ENCODE peak calls at places on chromosomes 3 and 15, in nine cellular contexts. One of them, this sample, is unnamed.

GRCh38 chr3:42633544-42633943 is 20.0 kb upstream of the ZBTB47 start:
- DNase-seq in RWPE1: no peak
- DNase-seq in astrocyte of the spinal cord: no peak
- DNase-seq in IMR-90: peak
- DNase-seq in A549: no peak
- DNase-seq in GM12865: no peak
- DNase-seq in AG10803: no peak
- DNase-seq in CD4-positive, alpha-beta T cell: no peak
- DNase-seq in brain microvascular endothelial cell: no peak
- DNase-seq in this sample: peak

GRCh38 chr15:67405208-67406191 is 115.4 kb upstream of the C15orf61 start:
- DNase-seq in CD4-positive, alpha-beta T cell: no peak
- DNase-seq in brain microvascular endothelial cell: peak
- DNase-seq in A549: peak
- DNase-seq in AG10803: peak
- DNase-seq in GM12865: no peak
- DNase-seq in RWPE1: peak
- DNase-seq in IMR-90: peak
- DNase-seq in astrocyte of the spinal cord: peak
- DNase-seq in this sample: peak

GRCh38 chr3:152026033-152026556 is 152.7 kb downstream of the SUCNR1 start:
- DNase-seq in CD4-positive, alpha-beta T cell: no peak
- DNase-seq in AG10803: peak
- DNase-seq in brain microvascular endothelial cell: peak
- DNase-seq in RWPE1: peak
- DNase-seq in GM12865: peak
- DNase-seq in IMR-90: peak
- DNase-seq in astrocyte of the spinal cord: peak
- DNase-seq in A549: peak
- DNase-seq in this sample: peak

GRCh38 chr15:33722005-33722672 is 246.2 kb upstream of the CHRM5 start:
- DNase-seq in CD4-positive, alpha-beta T cell: no peak
- DNase-seq in astrocyte of the spinal cord: peak
- DNase-seq in GM12865: peak
- DNase-seq in RWPE1: no peak
- DNase-seq in brain microvascular endothelial cell: peak
- DNase-seq in A549: peak
- DNase-seq in IMR-90: peak
- DNase-seq in AG10803: peak
- DNase-seq in this sample: peak

GRCh38 chr3:19885468-19885867 is 48.5 kb downstream of the EFHB start:
- DNase-seq in A549: peak
- DNase-seq in GM12865: peak
- DNase-seq in CD4-positive, alpha-beta T cell: no peak
- DNase-seq in brain microvascular endothelial cell: peak
- DNase-seq in AG10803: peak
- DNase-seq in RWPE1: peak
- DNase-seq in IMR-90: peak
- DNase-seq in astrocyte of the spinal cord: peak
- DNase-seq in this sample: peak

GRCh38 chr15:71566226-71566625 is 244.1 kb upstream of the NR2E3 start:
- DNase-seq in brain microvascular endothelial cell: no peak
- DNase-seq in IMR-90: no peak
- DNase-seq in GM12865: no peak
- DNase-seq in CD4-positive, alpha-beta T cell: no peak
- DNase-seq in A549: no peak
- DNase-seq in AG10803: no peak
- DNase-seq in RWPE1: no peak
- DNase-seq in astrocyte of the spinal cord: no peak
- DNase-seq in this sample: no peak

GRCh38 chr3:88936837-88937236 is 170.6 kb upstream of the EPHA3 start:
- DNase-seq in CD4-positive, alpha-beta T cell: no peak
- DNase-seq in GM12865: no peak
- DNase-seq in RWPE1: no peak
- DNase-seq in A549: no peak
- DNase-seq in brain microvascular endothelial cell: no peak
- DNase-seq in AG10803: no peak
- DNase-seq in IMR-90: no peak
- DNase-seq in astrocyte of the spinal cord: no peak
- DNase-seq in this sample: no peak

GRCh38 chr15:40936709-40937666 is 7.8 kb downstream of the DLL4 start:
- DNase-seq in A549: no peak
- DNase-seq in IMR-90: peak
- DNase-seq in AG10803: no peak
- DNase-seq in brain microvascular endothelial cell: peak
- DNase-seq in CD4-positive, alpha-beta T cell: no peak
- DNase-seq in RWPE1: no peak
- DNase-seq in astrocyte of the spinal cord: peak
- DNase-seq in GM12865: peak
- DNase-seq in this sample: peak

GRCh38 chr15:63421433-63421832 is 39.8 kb upstream of the CA12 start:
- DNase-seq in astrocyte of the spinal cord: no peak
- DNase-seq in brain microvascular endothelial cell: no peak
- DNase-seq in RWPE1: no peak
- DNase-seq in IMR-90: no peak
- DNase-seq in A549: no peak
- DNase-seq in CD4-positive, alpha-beta T cell: no peak
- DNase-seq in GM12865: no peak
- DNase-seq in AG10803: no peak
- DNase-seq in this sample: no peak

GRCh38 chr3:197854596-197855343 is 63.7 kb downstream of the LRCH3 start:
- DNase-seq in A549: peak
- DNase-seq in brain microvascular endothelial cell: peak
- DNase-seq in GM12865: no peak
- DNase-seq in RWPE1: peak
- DNase-seq in AG10803: peak
- DNase-seq in CD4-positive, alpha-beta T cell: no peak
- DNase-seq in astrocyte of the spinal cord: peak
- DNase-seq in IMR-90: peak
- DNase-seq in this sample: peak

GRCh38 chr3:47244531-47245100 is 38.0 kb downstream of the KIF9 start:
- DNase-seq in astrocyte of the spinal cord: no peak
- DNase-seq in brain microvascular endothelial cell: no peak
- DNase-seq in CD4-positive, alpha-beta T cell: no peak
- DNase-seq in IMR-90: no peak
- DNase-seq in A549: no peak
- DNase-seq in AG10803: no peak
- DNase-seq in GM12865: no peak
- DNase-seq in RWPE1: no peak
- DNase-seq in this sample: no peak

GRCh38 chr15:78668987-78669386 is 28.0 kb upstream of the CHRNB4 start:
- DNase-seq in A549: no peak
- DNase-seq in AG10803: no peak
- DNase-seq in brain microvascular endothelial cell: no peak
- DNase-seq in CD4-positive, alpha-beta T cell: no peak
- DNase-seq in astrocyte of the spinal cord: no peak
- DNase-seq in IMR-90: no peak
- DNase-seq in RWPE1: no peak
- DNase-seq in GM12865: no peak
- DNase-seq in this sample: no peak

GRCh38 chr15:101124731-101125558 is 126.9 kb downstream of the CHSY1 start:
- DNase-seq in CD4-positive, alpha-beta T cell: no peak
- DNase-seq in RWPE1: no peak
- DNase-seq in astrocyte of the spinal cord: peak
- DNase-seq in A549: no peak
- DNase-seq in AG10803: peak
- DNase-seq in brain microvascular endothelial cell: peak
- DNase-seq in GM12865: no peak
- DNase-seq in IMR-90: peak
- DNase-seq in this sample: peak

GRCh38 chr3:144189044-144189443 is 217.4 kb downstream of the DIPK2A start:
- DNase-seq in A549: no peak
- DNase-seq in IMR-90: peak
- DNase-seq in brain microvascular endothelial cell: peak
- DNase-seq in CD4-positive, alpha-beta T cell: no peak
- DNase-seq in RWPE1: no peak
- DNase-seq in astrocyte of the spinal cord: peak
- DNase-seq in AG10803: peak
- DNase-seq in GM12865: no peak
- DNase-seq in this sample: peak

GRCh38 chr15:29935296-29936020 is 113.2 kb upstream of the TJP1 start:
- DNase-seq in brain microvascular endothelial cell: no peak
- DNase-seq in GM12865: no peak
- DNase-seq in CD4-positive, alpha-beta T cell: no peak
- DNase-seq in RWPE1: no peak
- DNase-seq in AG10803: no peak
- DNase-seq in IMR-90: no peak
- DNase-seq in A549: peak
- DNase-seq in astrocyte of the spinal cord: no peak
- DNase-seq in this sample: no peak

DNA sequence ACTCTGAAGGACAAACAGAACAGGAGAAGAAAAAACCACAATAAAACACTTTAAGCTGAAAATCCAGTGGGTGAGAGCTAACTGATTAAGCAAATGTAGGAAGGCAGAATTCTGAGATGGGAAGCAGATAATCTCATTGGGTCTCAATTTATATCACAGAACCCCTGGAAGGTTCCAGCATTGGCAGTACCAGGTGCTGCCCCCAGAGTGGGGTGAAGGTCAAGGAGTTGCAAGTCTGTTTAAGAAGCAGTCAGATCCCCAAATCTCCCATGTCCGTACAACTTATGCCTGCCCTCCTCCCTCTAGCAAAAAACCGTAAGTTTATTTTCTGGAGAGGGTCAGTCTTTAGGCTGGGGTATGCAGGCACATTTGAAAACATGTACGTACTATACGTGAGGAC is 45.1 kb downstream of the PXK start:
- DNase-seq in CD4-positive, alpha-beta T cell: no peak
- DNase-seq in brain microvascular endothelial cell: no peak
- DNase-seq in GM12865: no peak
- DNase-seq in IMR-90: no peak
- DNase-seq in A549: no peak
- DNase-seq in AG10803: no peak
- DNase-seq in RWPE1: no peak
- DNase-seq in astrocyte of the spinal cord: no peak
- DNase-seq in this sample: no peak
- TF ChIP-seq CTCF in CD4-positive, alpha-beta T cell: no peak
- TF ChIP-seq CTCF in brain microvascular endothelial cell: no peak
- TF ChIP-seq CTCF in GM12865: no peak
- TF ChIP-seq CTCF in IMR-90: no peak
- TF ChIP-seq CTCF in A549: no peak
- TF ChIP-seq CTCF in AG10803: no peak
- TF ChIP-seq CTCF in RWPE1: no peak
- TF ChIP-seq CTCF in astrocyte of the spinal cord: no peak
- TF ChIP-seq CTCF in this sample: no peak

GRCh38 chr3:15427182-15427880 is at the start of the genes EAF1 and METTL6:
- DNase-seq in IMR-90: peak
- DNase-seq in astrocyte of the spinal cord: peak
- DNase-seq in CD4-positive, alpha-beta T cell: peak
- DNase-seq in brain microvascular endothelial cell: peak
- DNase-seq in RWPE1: peak
- DNase-seq in A549: peak
- DNase-seq in AG10803: peak
- DNase-seq in GM12865: peak
- DNase-seq in this sample: peak
- TF ChIP-seq CTCF in IMR-90: peak
- TF ChIP-seq CTCF in astrocyte of the spinal cord: peak
- TF ChIP-seq CTCF in CD4-positive, alpha-beta T cell: peak
- TF ChIP-seq CTCF in brain microvascular endothelial cell: peak
- TF ChIP-seq CTCF in RWPE1: no peak
- TF ChIP-seq CTCF in A549: no peak
- TF ChIP-seq CTCF in AG10803: peak
- TF ChIP-seq CTCF in GM12865: peak
- TF ChIP-seq CTCF in this sample: peak

DNA sequence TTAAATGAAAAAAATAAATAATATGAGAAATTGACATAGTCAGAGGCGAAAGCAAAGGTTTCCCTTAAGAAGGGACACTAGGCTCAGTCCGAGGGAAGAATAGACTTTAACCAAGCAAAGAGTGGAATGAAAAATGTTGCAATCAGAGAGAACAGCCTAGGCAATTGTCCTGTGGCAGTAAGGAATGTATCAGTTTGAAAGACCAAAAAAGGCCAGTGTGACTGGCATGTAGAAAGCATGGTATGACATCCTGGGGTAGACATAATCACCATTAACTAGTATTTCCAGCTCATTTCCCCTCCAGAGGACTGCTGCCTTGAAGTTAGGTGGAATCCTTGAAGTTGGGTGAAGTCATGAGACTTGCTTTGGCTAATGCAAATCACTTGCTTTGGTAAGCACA is 14.8 kb upstream of the PIK3CB start:
- DNase-seq in GM12865: no peak
- DNase-seq in A549: no peak
- DNase-seq in astrocyte of the spinal cord: no peak
- DNase-seq in IMR-90: no peak
- DNase-seq in RWPE1: no peak
- DNase-seq in AG10803: no peak
- DNase-seq in CD4-positive, alpha-beta T cell: no peak
- DNase-seq in brain microvascular endothelial cell: no peak
- DNase-seq in this sample: no peak
- TF ChIP-seq CTCF in GM12865: no peak
- TF ChIP-seq CTCF in A549: no peak
- TF ChIP-seq CTCF in astrocyte of the spinal cord: no peak
- TF ChIP-seq CTCF in IMR-90: no peak
- TF ChIP-seq CTCF in RWPE1: no peak
- TF ChIP-seq CTCF in AG10803: no peak
- TF ChIP-seq CTCF in CD4-positive, alpha-beta T cell: no peak
- TF ChIP-seq CTCF in brain microvascular endothelial cell: no peak
- TF ChIP-seq CTCF in this sample: no peak

GRCh38 chr15:80836223-80836622 is 57.1 kb downstream of the CEMIP start:
- DNase-seq in AG10803: no peak
- DNase-seq in A549: no peak
- DNase-seq in IMR-90: no peak
- DNase-seq in CD4-positive, alpha-beta T cell: no peak
- DNase-seq in brain microvascular endothelial cell: no peak
- DNase-seq in GM12865: no peak
- DNase-seq in RWPE1: no peak
- DNase-seq in astrocyte of the spinal cord: no peak
- DNase-seq in this sample: no peak

GRCh38 chr15:80836991-80837390 is 57.8 kb downstream of the CEMIP start:
- DNase-seq in AG10803: no peak
- DNase-seq in GM12865: no peak
- DNase-seq in A549: no peak
- DNase-seq in astrocyte of the spinal cord: no peak
- DNase-seq in IMR-90: no peak
- DNase-seq in CD4-positive, alpha-beta T cell: no peak
- DNase-seq in RWPE1: no peak
- DNase-seq in brain microvascular endothelial cell: no peak
- DNase-seq in this sample: no peak

GRCh38 chr15:80834906-80835305 is 55.7 kb downstream of the CEMIP start:
- DNase-seq in RWPE1: no peak
- DNase-seq in brain microvascular endothelial cell: no peak
- DNase-seq in astrocyte of the spinal cord: no peak
- DNase-seq in CD4-positive, alpha-beta T cell: no peak
- DNase-seq in IMR-90: no peak
- DNase-seq in A549: no peak
- DNase-seq in GM12865: no peak
- DNase-seq in AG10803: peak
- DNase-seq in this sample: no peak

GRCh38 chr15:80834402-80834801 is 55.2 kb downstream of the CEMIP start:
- DNase-seq in AG10803: no peak
- DNase-seq in CD4-positive, alpha-beta T cell: no peak
- DNase-seq in brain microvascular endothelial cell: no peak
- DNase-seq in GM12865: no peak
- DNase-seq in astrocyte of the spinal cord: no peak
- DNase-seq in IMR-90: no peak
- DNase-seq in RWPE1: no peak
- DNase-seq in A549: no peak
- DNase-seq in this sample: no peak

DNA sequence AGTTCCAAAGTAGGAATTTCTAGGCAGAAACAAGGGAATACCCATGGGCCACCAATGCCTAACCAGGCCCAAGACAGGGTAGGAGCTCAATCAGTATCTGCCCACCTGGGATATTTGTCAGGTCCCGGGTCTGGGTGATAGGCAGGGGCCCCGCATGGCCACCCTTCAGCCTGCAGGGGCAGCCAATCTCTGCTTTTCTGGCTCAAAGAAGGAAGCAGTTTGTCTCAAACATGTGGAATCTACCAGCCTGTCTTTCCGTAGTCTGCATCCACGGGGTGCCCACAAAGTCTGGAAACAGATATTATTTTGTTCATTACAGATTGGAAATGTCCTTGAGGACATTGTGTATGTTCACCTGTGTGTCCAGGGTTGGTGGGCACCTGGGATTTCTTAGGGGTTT is 56.2 kb downstream of the CEMIP start:
- DNase-seq in RWPE1: peak
- DNase-seq in CD4-positive, alpha-beta T cell: no peak
- DNase-seq in astrocyte of the spinal cord: no peak
- DNase-seq in brain microvascular endothelial cell: no peak
- DNase-seq in AG10803: no peak
- DNase-seq in A549: no peak
- DNase-seq in GM12865: no peak
- DNase-seq in IMR-90: no peak
- DNase-seq in this sample: no peak
- TF ChIP-seq CTCF in RWPE1: no peak
- TF ChIP-seq CTCF in CD4-positive, alpha-beta T cell: no peak
- TF ChIP-seq CTCF in astrocyte of the spinal cord: peak
- TF ChIP-seq CTCF in brain microvascular endothelial cell: peak
- TF ChIP-seq CTCF in AG10803: peak
- TF ChIP-seq CTCF in A549: no peak
- TF ChIP-seq CTCF in GM12865: no peak
- TF ChIP-seq CTCF in IMR-90: peak
- TF ChIP-seq CTCF in this sample: peak